ENCODE peak calls at places on chromosomes 3 and 15, in five cellular contexts. O, P, Z, L and C are unnamed samples.

GRCh38 chr3:53629396-53629711 is 134.9 kb downstream of the CACNA1D start:
- DNase-seq in Z (no peak), O (no peak), L (no peak), P (no peak), C (no peak)

GRCh38 chr3:21839181-21839580 is 88.2 kb upstream of the ZNF385D start:
- DNase-seq in O (no peak), L (no peak), Z (no peak), P (no peak), C (no peak)

GRCh38 chr15:73688455-73688854 is 4.3 kb downstream of the CD276 start:
- DNase-seq in Z (no peak), P (no peak), O (no peak), L (no peak), C (no peak)

GRCh38 chr15:68658641-68659358 is 80.0 kb downstream of the CORO2B start:
- DNase-seq in P (no peak), O (no peak), L (no peak), Z (no peak), C (no peak)

GRCh38 chr3:36606871-36607765 is 157.2 kb downstream of the DCLK3 start:
- DNase-seq in O (no peak), Z (no peak), P (no peak), L (no peak), C (peak)

GRCh38 chr15:74320358-74321247 is 46.8 kb downstream of the CYP11A1 start:
- DNase-seq in L (peak), O (peak), P (no peak), Z (peak), C (peak)

GRCh38 chr15:95051881-95052280 is 820.5 kb downstream of the MCTP2 start:
- DNase-seq in O (no peak), P (no peak), Z (no peak), L (no peak), C (no peak)

GRCh38 chr15:31104048-31104447 is 2.5 kb upstream of the TRPM1 start:
- DNase-seq in P (no peak), L (no peak), O (no peak), Z (no peak), C (no peak)

GRCh38 chr3:51269466-51269865 is 115.6 kb upstream of the MANF start:
- DNase-seq in O (peak), P (no peak), Z (no peak), L (no peak), C (peak)

GRCh38 chr3:125240496-125240895 is 27.9 kb upstream of the SLC12A8 start:
- DNase-seq in P (no peak), Z (no peak), L (no peak), O (peak), C (peak)

GRCh38 chr15:65957451-65957850 is 88.2 kb downstream of the RAB11A start:
- DNase-seq in L (no peak), P (no peak), O (no peak), Z (no peak), C (no peak)

GRCh38 chr3:106124818-106125217 is 256.0 kb upstream of the CBLB start:
- DNase-seq in P (no peak), Z (no peak), O (no peak), L (no peak), C (no peak)

GRCh38 chr15:64772488-64772887 is 2.9 kb downstream of the RBPMS2 start:
- DNase-seq in L (no peak), Z (no peak), P (no peak), O (no peak), C (no peak)

GRCh38 chr15:25185791-25186190 is 231.0 kb downstream of the SNRPN start:
- DNase-seq in P (no peak), O (no peak), Z (no peak), L (no peak), C (no peak)

GRCh38 chr3:30263238-30263920 is 343.0 kb upstream of the TGFBR2 start:
- DNase-seq in Z (no peak), O (no peak), L (no peak), P (no peak), C (no peak)

GRCh38 chr3:151768393-151768930 is 34.7 kb downstream of the AADACL2 start:
- DNase-seq in O (no peak), P (no peak), L (no peak), Z (no peak), C (no peak)

GRCh38 chr3:43723121-43723734 is 32.5 kb downstream of the ABHD5 start:
- DNase-seq in Z (no peak), O (no peak), P (no peak), L (no peak), C (peak)

GRCh38 chr15:40441736-40442531 is 1.2 kb downstream of the BAHD1 start:
- DNase-seq in O (no peak), L (peak), P (no peak), Z (no peak), C (no peak)

GRCh38 chr15:101242999-101243336 is 8.9 kb downstream of the CHSY1 start:
- DNase-seq in O (no peak), Z (no peak), P (no peak), L (no peak), C (no peak)

GRCh38 chr3:44065311-44065710 is 176.4 kb upstream of the TOPAZ1 start:
- DNase-seq in O (peak), L (no peak), P (no peak), Z (peak), C (no peak)

GRCh38 chr3:190326361-190326760 is 4.1 kb upstream of the CLDN1 start:
- DNase-seq in L (no peak), Z (no peak), P (no peak), O (no peak), C (no peak)

GRCh38 chr3:109656225-109656624 is 318.9 kb upstream of the DPPA4 start:
- DNase-seq in O (no peak), Z (no peak), P (no peak), L (no peak), C (no peak)

GRCh38 chr3:65751123-65751700 is 287.5 kb downstream of the MAGI1 start:
- DNase-seq in P (no peak), L (peak), Z (peak), O (peak), C (peak)

GRCh38 chr3:22951910-22952309 is 251.2 kb upstream of the UBE2E2 start:
- DNase-seq in O (no peak), P (no peak), Z (no peak), L (no peak), C (no peak)

GRCh38 chr15:45522179-45522930 is at the start of gene SLC30A4:
- DNase-seq in L (peak), O (peak), P (peak), Z (peak), C (peak)

GRCh38 chr3:16280671-16281070 is 15.7 kb downstream of the OXNAD1 start:
- DNase-seq in O (no peak), P (no peak), Z (no peak), L (no peak), C (no peak)

GRCh38 chr15:76803049-76803571 is 102.0 kb downstream of the SCAPER start:
- DNase-seq in O (no peak), P (no peak), L (no peak), Z (no peak), C (no peak)

GRCh38 chr15:92503889-92504288 is 110.2 kb downstream of the ST8SIA2 start:
- DNase-seq in O (no peak), P (no peak), Z (no peak), L (no peak), C (no peak)

GRCh38 chr3:73950781-73951180 is 326.0 kb upstream of the PDZRN3 start:
- DNase-seq in L (no peak), O (no peak), Z (no peak), P (no peak), C (no peak)

GRCh38 chr3:15636028-15636709 is 34.6 kb downstream of the BTD start:
- DNase-seq in L (no peak), O (peak), Z (no peak), P (no peak), C (peak)

GRCh38 chr15:87849181-87849580 is 407.4 kb downstream of the NTRK3 start:
- DNase-seq in P (no peak), O (no peak), Z (no peak), L (no peak), C (peak)

GRCh38 chr3:46903341-46904302 is 26.1 kb downstream of the PTH1R start:
- DNase-seq in O (peak), Z (no peak), L (no peak), P (no peak), C (peak)

GRCh38 chr15:51727141-51727897 is 10.1 kb downstream of the LYSMD2 start:
- DNase-seq in L (no peak), Z (no peak), O (no peak), P (no peak), C (no peak)
- TF ChIP-seq CTCF in L (no peak), Z (no peak), O (no peak), P (no peak), C (peak)

DNA sequence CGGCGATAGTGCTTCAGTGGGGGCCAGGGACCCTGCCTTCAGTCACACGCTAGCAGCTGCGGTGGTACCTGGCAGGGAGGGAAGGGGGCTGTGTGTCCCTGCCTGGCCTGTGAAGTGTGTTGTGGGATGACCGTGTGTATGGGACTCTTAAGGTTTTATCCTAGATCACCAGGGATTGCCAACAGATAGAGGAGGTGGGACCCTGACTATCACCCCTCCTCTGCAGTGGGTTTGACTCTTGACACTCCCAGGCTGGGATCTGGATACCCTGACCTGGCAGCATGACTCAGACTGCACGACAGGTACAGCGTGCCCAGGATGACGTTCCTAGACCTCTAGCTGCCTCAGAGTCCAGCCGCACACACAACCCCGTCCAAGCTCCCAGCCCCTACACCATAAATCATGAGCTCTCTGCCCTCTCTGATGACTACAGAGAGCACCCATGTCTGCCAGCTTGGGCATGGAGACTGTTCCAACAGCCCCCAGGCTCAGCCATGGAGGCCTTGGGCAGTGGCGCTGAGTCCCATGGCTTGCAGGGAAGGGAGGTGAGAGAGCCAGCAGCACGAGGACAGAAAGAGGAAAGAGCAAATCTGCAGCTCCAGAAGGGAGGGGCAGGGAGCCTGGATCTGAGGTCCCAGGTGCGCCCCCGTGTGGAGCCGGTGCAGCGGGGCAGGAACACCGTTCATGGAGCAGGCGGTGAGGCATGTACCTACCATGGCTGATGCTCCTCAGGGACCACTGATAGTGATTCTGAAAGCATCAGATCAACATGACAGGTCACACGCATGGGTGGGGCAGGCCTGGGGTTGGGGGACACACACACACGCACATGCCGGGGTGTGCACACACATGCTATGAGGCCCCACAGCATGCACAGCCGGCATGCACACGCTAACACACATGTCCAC is 71.0 kb downstream of the ADAMTS7 start:
- DNase-seq in P (no peak), L (peak), Z (peak), O (peak), C (peak)
- TF ChIP-seq CTCF in P (no peak), L (peak), Z (peak), O (peak), C (peak)

DNA sequence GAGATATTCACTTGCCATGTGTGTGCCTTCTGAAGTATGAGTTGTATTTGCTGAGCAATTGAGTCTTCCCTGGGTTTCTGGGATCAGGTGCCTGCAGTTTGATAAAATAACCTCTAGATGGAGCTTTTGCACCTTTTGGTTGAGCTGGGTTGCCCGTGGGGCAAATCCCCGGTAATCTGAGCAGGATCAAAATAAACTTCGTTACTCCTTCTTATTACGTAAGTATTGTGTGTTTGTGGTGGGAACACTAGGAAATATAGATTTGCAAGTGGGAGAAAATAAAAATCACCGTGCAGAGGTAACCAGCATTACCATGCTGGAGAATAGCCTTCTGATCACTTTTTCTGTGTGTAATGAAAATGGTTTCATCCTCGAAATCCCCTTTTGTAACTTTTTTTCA is 277.4 kb upstream of the NR2E3 start:
- DNase-seq in Z (peak), L (no peak), P (no peak), O (peak), C (peak)
- TF ChIP-seq CTCF in Z (peak), L (peak), P (peak), O (peak), C (peak)

GRCh38 chr3:2921903-2922302 is 188.3 kb downstream of the IL5RA start:
- DNase-seq in O (peak), L (no peak), P (no peak), Z (peak), C (peak)
- TF ChIP-seq CTCF in O (peak), L (peak), P (no peak), Z (no peak), C (peak)

DNA sequence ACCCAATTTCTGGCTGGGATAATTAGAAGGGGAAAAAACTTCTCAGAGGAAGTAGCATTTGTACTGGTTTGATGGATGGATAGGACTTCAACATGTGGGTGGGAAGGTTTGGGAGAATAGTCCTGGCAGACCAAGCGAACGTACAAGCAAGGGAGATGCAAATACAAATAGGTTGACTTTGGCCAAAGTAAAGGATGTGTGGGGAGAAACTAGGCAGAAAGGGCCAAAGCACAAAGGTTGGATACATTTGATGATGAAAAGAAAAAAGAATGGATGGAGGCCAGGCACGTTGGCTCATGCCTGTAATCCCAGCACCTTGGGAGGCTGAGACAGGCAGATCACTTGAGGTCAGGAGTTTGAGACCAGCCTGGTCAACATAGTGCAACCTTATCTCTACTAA is 63.4 kb downstream of the ERC2 start:
- DNase-seq in P (no peak), Z (no peak), L (no peak), O (no peak), C (no peak)
- TF ChIP-seq CTCF in P (no peak), Z (no peak), L (no peak), O (no peak), C (no peak)

GRCh38 chr3:158261371-158261991 is 151.6 kb downstream of the RSRC1 start:
- DNase-seq in L (no peak), O (no peak), Z (no peak), P (no peak), C (peak)

GRCh38 chr3:158264894-158265293 is 155.0 kb downstream of the RSRC1 start:
- DNase-seq in Z (no peak), L (no peak), P (no peak), O (no peak), C (no peak)

GRCh38 chr3:158258619-158259018 is 148.7 kb downstream of the RSRC1 start:
- DNase-seq in Z (no peak), L (no peak), P (no peak), O (no peak), C (no peak)

DNA sequence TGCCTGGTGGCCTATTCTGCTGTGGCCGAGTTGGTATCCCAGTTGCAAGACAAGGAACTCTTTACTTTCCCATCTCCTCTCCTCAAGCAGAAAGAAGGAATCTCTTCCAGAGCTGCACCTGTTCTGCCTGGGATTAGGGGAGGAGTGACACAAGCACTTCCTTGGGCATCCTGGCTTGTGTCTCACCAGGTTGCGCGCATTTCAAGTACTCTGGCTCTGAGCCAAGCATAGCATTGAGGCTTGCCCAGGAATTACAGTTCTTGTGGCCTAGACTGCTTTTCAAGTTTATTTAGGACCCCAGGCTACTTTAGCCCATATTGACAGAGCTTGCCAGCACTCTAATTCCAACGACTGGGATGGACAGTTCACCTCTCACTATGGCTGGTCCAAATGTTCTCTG is 150.5 kb downstream of the RSRC1 start:
- DNase-seq in Z (no peak), O (peak), P (no peak), L (no peak), C (no peak)
- TF ChIP-seq CTCF in Z (no peak), O (no peak), P (no peak), L (no peak), C (no peak)

GRCh38 chr3:48558446-48559134 is 2.0 kb upstream of the PFKFB4 start:
- DNase-seq in L (no peak), Z (no peak), O (no peak), P (no peak), C (no peak)
- TF ChIP-seq CTCF in L (peak), Z (no peak), O (no peak), P (peak), C (no peak)